ENCODE peak calls at places on chromosomes 6 and 20, in four cellular contexts. E is activated T-cell treated with anti-CD3 and anti-CD28 coated beads, Interleukin-2, amount 50 U/mL, for 4 hours; Y is left cardiac atrium; D is left ventricle myocardium superior. B is an unnamed sample.

GRCh38 chr6:133774356-133774755 is 114.6 kb upstream of the TCF21 start:
- DNase-seq in E (no peak), Y (no peak), D (no peak), B (no peak)

GRCh38 chr20:9179193-9179802 is 110.4 kb downstream of the PLCB4 start:
- DNase-seq in E (no peak), Y (no peak), D (no peak), B (no peak)

GRCh38 chr20:45892049-45892816 is 1.1 kb downstream of the CTSA start:
- DNase-seq in E (no peak), Y (no peak), D (no peak), B (peak; percentile 52)

GRCh38 chr20:38054647-38055046 is 21.1 kb downstream of the RPRD1B start:
- DNase-seq in E (no peak), Y (no peak), D (no peak), B (no peak)

GRCh38 chr6:16819752-16820151 is 58.5 kb upstream of the ATXN1 start:
- DNase-seq in E (no peak), Y (no peak), D (no peak), B (no peak)

GRCh38 chr6:41901882-41902519 is 6.8 kb upstream of the USP49 start:
- DNase-seq in E (peak; percentile 56), Y (no peak), D (no peak), B (no peak)

GRCh38 chr6:15230827-15231226 is 15.0 kb upstream of the JARID2 start:
- DNase-seq in E (no peak), Y (no peak), D (no peak), B (peak; percentile 9)

GRCh38 chr6:50285735-50286134 is 236.0 kb upstream of the DEFB112 start:
- DNase-seq in E (no peak), Y (no peak), D (no peak), B (no peak)

GRCh38 chr6:136566007-136566487 is 15.8 kb upstream of the MAP7 start:
- DNase-seq in E (no peak), Y (no peak), D (peak; percentile 35), B (no peak)

GRCh38 chr20:22462975-22463914 is 121.1 kb downstream of the FOXA2 start:
- DNase-seq in E (no peak), Y (no peak), D (no peak), B (no peak)

GRCh38 chr6:149933036-149933435 is 8.8 kb upstream of the ULBP2 start:
- DNase-seq in E (no peak), Y (no peak), D (no peak), B (no peak)

GRCh38 chr20:56689852-56690485 is 60.9 kb downstream of the TFAP2C start:
- DNase-seq in E (no peak), Y (no peak), D (no peak), B (no peak)

GRCh38 chr6:34940030-34940434 is 51.0 kb downstream of the ANKS1A start:
- DNase-seq in E (no peak), Y (no peak), D (no peak), B (no peak)

GRCh38 chr6:88171312-88171711 is 5.2 kb upstream of the CNR1 start:
- DNase-seq in E (no peak), Y (no peak), D (no peak), B (no peak)

GRCh38 chr6:133890941-133891813 is 2.3 kb downstream of the TCF21 start:
- DNase-seq in E (no peak), Y (peak; percentile 29), D (peak; percentile 62), B (no peak)

GRCh38 chr20:52923123-52923543 is 49.0 kb upstream of the TSHZ2 start:
- DNase-seq in E (no peak), Y (no peak), D (no peak), B (no peak)